ENCODE peak calls at places on chromosomes 3 and 15, in six cellular contexts. One of them, this sample, is unnamed.
A peak's percentile ranks its signal among the peaks of the same experiment; 100 is the strongest.

GRCh38 chr3:69065318-69065964 is 13.3 kb upstream of the TMF1 start:
- DNase-seq in ovary: no peak
- DNase-seq in foreskin fibroblast: no peak
- DNase-seq in adrenal gland: no peak
- DNase-seq in AG10803: no peak
- DNase-seq in heart right ventricle: no peak
- DNase-seq in this sample: no peak

GRCh38 chr3:8387591-8387990 is 114.0 kb upstream of the LMCD1 start:
- DNase-seq in ovary: no peak
- DNase-seq in foreskin fibroblast: peak; percentile 11
- DNase-seq in adrenal gland: no peak
- DNase-seq in AG10803: peak; percentile 30
- DNase-seq in heart right ventricle: no peak
- DNase-seq in this sample: no peak

GRCh38 chr15:31235298-31236183 is 91.1 kb upstream of the KLF13 start:
- DNase-seq in ovary: peak; percentile 81
- DNase-seq in foreskin fibroblast: peak; percentile 25
- DNase-seq in adrenal gland: peak; percentile 91
- DNase-seq in AG10803: peak; percentile 17
- DNase-seq in heart right ventricle: peak; percentile 82
- DNase-seq in this sample: peak; percentile 14

GRCh38 chr3:141419946-141420345 is 51.6 kb downstream of the ZBTB38 start:
- DNase-seq in ovary: no peak
- DNase-seq in foreskin fibroblast: no peak
- DNase-seq in adrenal gland: no peak
- DNase-seq in AG10803: peak; percentile 48
- DNase-seq in heart right ventricle: no peak
- DNase-seq in this sample: no peak

GRCh38 chr3:175668300-175668699 is 809.2 kb downstream of the NAALADL2 start:
- DNase-seq in ovary: no peak
- DNase-seq in foreskin fibroblast: peak; percentile 28
- DNase-seq in adrenal gland: no peak
- DNase-seq in AG10803: no peak
- DNase-seq in heart right ventricle: no peak
- DNase-seq in this sample: no peak

GRCh38 chr15:85745525-85745924 is 49.2 kb downstream of the KLHL25 start:
- DNase-seq in ovary: peak; percentile 20
- DNase-seq in foreskin fibroblast: no peak
- DNase-seq in adrenal gland: peak; percentile 48
- DNase-seq in AG10803: no peak
- DNase-seq in heart right ventricle: no peak
- DNase-seq in this sample: no peak

GRCh38 chr3:129314757-129315385 is 36.2 kb downstream of the HMCES start:
- DNase-seq in ovary: peak; percentile 94
- DNase-seq in foreskin fibroblast: peak; percentile 96
- DNase-seq in adrenal gland: peak; percentile 94
- DNase-seq in AG10803: peak; percentile 82
- DNase-seq in heart right ventricle: peak; percentile 89
- DNase-seq in this sample: peak; percentile 89

GRCh38 chr3:32972482-32973146 is 21.2 kb downstream of the CCR4 start:
- DNase-seq in ovary: no peak
- DNase-seq in foreskin fibroblast: no peak
- DNase-seq in adrenal gland: no peak
- DNase-seq in AG10803: no peak
- DNase-seq in heart right ventricle: no peak
- DNase-seq in this sample: no peak

GRCh38 chr3:71208273-71209095 is 375.0 kb downstream of the FOXP1 start:
- DNase-seq in ovary: no peak
- DNase-seq in foreskin fibroblast: no peak
- DNase-seq in adrenal gland: no peak
- DNase-seq in AG10803: no peak
- DNase-seq in heart right ventricle: no peak
- DNase-seq in this sample: peak; percentile 53

GRCh38 chr3:45553469-45553974 is 41.0 kb upstream of the LIMD1 start:
- DNase-seq in ovary: peak; percentile 40
- DNase-seq in foreskin fibroblast: peak; percentile 64
- DNase-seq in adrenal gland: peak; percentile 67
- DNase-seq in AG10803: peak; percentile 58
- DNase-seq in heart right ventricle: peak; percentile 54
- DNase-seq in this sample: peak; percentile 62

GRCh38 chr15:29621626-29622025 is 200.6 kb downstream of the TJP1 start:
- DNase-seq in ovary: no peak
- DNase-seq in foreskin fibroblast: no peak
- DNase-seq in adrenal gland: no peak
- DNase-seq in AG10803: no peak
- DNase-seq in heart right ventricle: no peak
- DNase-seq in this sample: no peak

GRCh38 chr3:121493431-121493830 is 52.4 kb downstream of the POLQ start:
- DNase-seq in ovary: no peak
- DNase-seq in foreskin fibroblast: peak; percentile 34
- DNase-seq in adrenal gland: no peak
- DNase-seq in AG10803: peak; percentile 35
- DNase-seq in heart right ventricle: no peak
- DNase-seq in this sample: no peak
- TF ChIP-seq CTCF in ovary: no peak
- TF ChIP-seq CTCF in foreskin fibroblast: no peak
- TF ChIP-seq CTCF in adrenal gland: no peak
- TF ChIP-seq CTCF in AG10803: peak; percentile 42
- TF ChIP-seq CTCF in heart right ventricle: no peak
- TF ChIP-seq CTCF in this sample: no peak

DNA sequence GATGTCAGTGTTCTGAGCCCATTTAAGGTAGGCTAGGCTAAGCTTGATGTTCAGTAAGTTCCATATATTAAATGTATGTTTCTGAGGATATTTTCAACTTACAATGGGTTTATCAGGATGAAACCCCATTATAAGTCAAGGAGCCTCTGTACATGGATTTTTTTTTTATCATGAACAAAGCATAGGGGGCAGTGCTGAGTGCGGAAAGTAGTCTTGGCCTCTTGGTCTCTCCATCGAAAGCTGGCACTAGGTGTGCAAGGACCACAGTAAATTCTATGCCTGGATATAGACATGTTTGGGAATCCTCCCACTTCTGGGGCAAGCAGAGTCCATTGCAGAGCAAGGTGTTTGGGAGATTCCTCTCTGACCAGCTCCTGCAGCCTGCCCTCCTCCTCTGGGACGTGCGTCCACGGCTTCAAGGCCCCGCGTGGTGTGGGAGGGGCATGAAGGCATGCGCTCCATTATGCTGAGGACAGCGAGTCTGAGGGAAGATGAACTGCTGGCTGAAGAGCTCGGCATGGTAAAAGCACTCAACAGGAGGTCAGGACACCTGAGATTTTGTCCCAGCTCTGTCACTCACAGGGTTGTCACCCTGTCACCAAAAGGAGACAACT is 122.9 kb upstream of the LIPC start:
- DNase-seq in ovary: no peak
- DNase-seq in foreskin fibroblast: no peak
- DNase-seq in adrenal gland: no peak
- DNase-seq in AG10803: no peak
- DNase-seq in heart right ventricle: no peak
- DNase-seq in this sample: no peak
- TF ChIP-seq CTCF in ovary: no peak
- TF ChIP-seq CTCF in foreskin fibroblast: no peak
- TF ChIP-seq CTCF in adrenal gland: no peak
- TF ChIP-seq CTCF in AG10803: no peak
- TF ChIP-seq CTCF in heart right ventricle: peak; percentile 6
- TF ChIP-seq CTCF in this sample: no peak

DNA sequence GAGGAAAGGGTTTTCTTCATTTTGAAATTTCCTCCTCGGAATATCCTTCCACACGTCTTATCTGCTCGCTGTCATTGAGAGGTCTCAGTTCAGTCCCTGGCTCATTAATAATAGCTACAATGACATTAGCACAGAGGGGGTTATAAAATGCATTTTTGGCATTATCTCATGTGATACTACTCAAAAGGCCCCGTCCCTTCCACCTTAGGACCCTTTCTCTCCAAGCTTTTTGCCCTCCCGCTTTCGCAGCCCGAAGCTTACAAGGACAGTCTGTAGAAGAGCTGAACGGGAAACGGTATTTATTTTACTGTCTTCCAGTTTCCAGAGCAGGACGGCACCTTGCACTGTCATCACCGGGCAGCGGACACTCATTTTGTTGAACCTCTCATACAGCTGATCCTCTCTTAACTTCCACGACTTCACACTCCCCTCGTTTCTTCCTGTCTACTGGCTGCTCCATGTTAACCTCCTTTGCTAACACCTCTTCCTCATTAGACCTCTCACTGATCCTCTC is 5.6 kb upstream of the PLEKHO2 start:
- DNase-seq in ovary: no peak
- DNase-seq in foreskin fibroblast: no peak
- DNase-seq in adrenal gland: peak; percentile 78
- DNase-seq in AG10803: no peak
- DNase-seq in heart right ventricle: no peak
- DNase-seq in this sample: no peak
- TF ChIP-seq CTCF in ovary: peak; percentile 2
- TF ChIP-seq CTCF in foreskin fibroblast: no peak
- TF ChIP-seq CTCF in adrenal gland: no peak
- TF ChIP-seq CTCF in AG10803: no peak
- TF ChIP-seq CTCF in heart right ventricle: no peak
- TF ChIP-seq CTCF in this sample: no peak

GRCh38 chr15:89749526-89749925 is 1.5 kb downstream of the MESP1 start:
- DNase-seq in ovary: no peak
- DNase-seq in foreskin fibroblast: no peak
- DNase-seq in adrenal gland: no peak
- DNase-seq in AG10803: no peak
- DNase-seq in heart right ventricle: no peak
- DNase-seq in this sample: no peak

GRCh38 chr15:89753855-89754254 is 2.8 kb upstream of the MESP1 start:
- DNase-seq in ovary: no peak
- DNase-seq in foreskin fibroblast: no peak
- DNase-seq in adrenal gland: no peak
- DNase-seq in AG10803: no peak
- DNase-seq in heart right ventricle: no peak
- DNase-seq in this sample: no peak

GRCh38 chr15:89750560-89751542 is at the start of gene MESP1:
- DNase-seq in ovary: peak; percentile 92
- DNase-seq in foreskin fibroblast: peak; percentile 97
- DNase-seq in adrenal gland: peak; percentile 95
- DNase-seq in AG10803: peak; percentile 87
- DNase-seq in heart right ventricle: peak; percentile 92
- DNase-seq in this sample: peak; percentile 99

GRCh38 chr15:89749951-89750559 is 994 bp downstream of the MESP1 start:
- DNase-seq in ovary: no peak
- DNase-seq in foreskin fibroblast: no peak
- DNase-seq in adrenal gland: peak; percentile 60
- DNase-seq in AG10803: no peak
- DNase-seq in heart right ventricle: no peak
- DNase-seq in this sample: no peak

GRCh38 chr15:89751748-89752147 is 699 bp upstream of the MESP1 start:
- DNase-seq in ovary: no peak
- DNase-seq in foreskin fibroblast: no peak
- DNase-seq in adrenal gland: no peak
- DNase-seq in AG10803: no peak
- DNase-seq in heart right ventricle: no peak
- DNase-seq in this sample: peak; percentile 83
- TF ChIP-seq CTCF in ovary: no peak
- TF ChIP-seq CTCF in foreskin fibroblast: no peak
- TF ChIP-seq CTCF in adrenal gland: no peak
- TF ChIP-seq CTCF in AG10803: no peak
- TF ChIP-seq CTCF in heart right ventricle: no peak
- TF ChIP-seq CTCF in this sample: no peak

DNA sequence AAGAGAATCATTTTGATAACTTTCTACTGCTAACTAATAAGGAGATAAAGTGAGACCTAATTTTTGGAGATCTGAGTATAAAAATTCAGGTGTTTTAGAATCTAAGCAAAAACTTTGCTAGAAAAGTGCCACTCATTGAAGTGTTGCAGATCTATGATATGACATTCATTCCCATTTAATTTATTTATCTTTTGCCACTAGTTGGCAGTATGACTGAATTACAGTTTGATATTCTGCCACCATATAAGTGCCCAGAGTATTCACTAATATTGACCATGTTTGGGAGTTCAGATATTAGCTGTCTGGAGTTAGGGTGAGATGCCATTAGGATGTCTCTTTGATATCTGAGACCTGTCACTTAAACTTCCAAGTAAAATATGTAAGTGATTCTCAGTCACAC is 251.3 kb upstream of the GBE1 start:
- DNase-seq in ovary: no peak
- DNase-seq in foreskin fibroblast: peak; percentile 4
- DNase-seq in adrenal gland: no peak
- DNase-seq in AG10803: no peak
- DNase-seq in heart right ventricle: no peak
- DNase-seq in this sample: no peak
- TF ChIP-seq CTCF in ovary: no peak
- TF ChIP-seq CTCF in foreskin fibroblast: no peak
- TF ChIP-seq CTCF in adrenal gland: no peak
- TF ChIP-seq CTCF in AG10803: peak; percentile 29
- TF ChIP-seq CTCF in heart right ventricle: no peak
- TF ChIP-seq CTCF in this sample: no peak

GRCh38 chr3:53222183-53222901 is 33.5 kb downstream of the TKT start:
- DNase-seq in ovary: no peak
- DNase-seq in foreskin fibroblast: no peak
- DNase-seq in adrenal gland: no peak
- DNase-seq in AG10803: no peak
- DNase-seq in heart right ventricle: no peak
- DNase-seq in this sample: no peak
- TF ChIP-seq CTCF in ovary: no peak
- TF ChIP-seq CTCF in foreskin fibroblast: no peak
- TF ChIP-seq CTCF in adrenal gland: no peak
- TF ChIP-seq CTCF in AG10803: no peak
- TF ChIP-seq CTCF in heart right ventricle: no peak
- TF ChIP-seq CTCF in this sample: no peak

DNA sequence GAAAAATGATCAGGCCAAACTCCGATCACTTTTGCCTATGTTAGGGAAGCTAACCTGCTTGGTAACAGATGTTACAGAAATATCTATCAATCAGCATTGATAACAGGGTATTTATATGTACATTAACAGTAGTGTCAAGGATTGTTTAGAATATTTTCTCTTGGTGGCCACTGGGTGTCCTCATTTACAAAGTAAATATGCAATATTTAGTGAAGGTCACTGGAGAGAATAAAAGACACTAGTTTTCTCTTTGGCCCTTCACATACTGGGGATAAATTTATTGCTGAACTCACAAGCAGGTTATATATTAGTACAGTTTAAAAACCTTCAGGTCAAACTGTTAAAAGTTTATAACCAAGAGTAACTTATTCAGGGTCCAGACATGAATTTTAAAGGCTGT is 69.0 kb downstream of the TIGIT start:
- DNase-seq in ovary: no peak
- DNase-seq in foreskin fibroblast: peak; percentile 65
- DNase-seq in adrenal gland: no peak
- DNase-seq in AG10803: peak; percentile 62
- DNase-seq in heart right ventricle: no peak
- DNase-seq in this sample: no peak
- TF ChIP-seq CTCF in ovary: peak; percentile 47
- TF ChIP-seq CTCF in foreskin fibroblast: peak; percentile 26
- TF ChIP-seq CTCF in adrenal gland: peak; percentile 28
- TF ChIP-seq CTCF in AG10803: peak; percentile 54
- TF ChIP-seq CTCF in heart right ventricle: peak; percentile 51
- TF ChIP-seq CTCF in this sample: no peak

GRCh38 chr3:127546970-127547733 is 43.4 kb downstream of the TPRA1 start:
- DNase-seq in ovary: no peak
- DNase-seq in foreskin fibroblast: no peak
- DNase-seq in adrenal gland: no peak
- DNase-seq in AG10803: no peak
- DNase-seq in heart right ventricle: peak; percentile 46
- DNase-seq in this sample: peak; percentile 20
- TF ChIP-seq CTCF in ovary: no peak
- TF ChIP-seq CTCF in foreskin fibroblast: no peak
- TF ChIP-seq CTCF in adrenal gland: no peak
- TF ChIP-seq CTCF in AG10803: no peak
- TF ChIP-seq CTCF in heart right ventricle: no peak
- TF ChIP-seq CTCF in this sample: no peak

GRCh38 chr3:127556565-127556964 is 34.0 kb downstream of the TPRA1 start:
- DNase-seq in ovary: no peak
- DNase-seq in foreskin fibroblast: no peak
- DNase-seq in adrenal gland: no peak
- DNase-seq in AG10803: no peak
- DNase-seq in heart right ventricle: no peak
- DNase-seq in this sample: no peak
- TF ChIP-seq CTCF in ovary: no peak
- TF ChIP-seq CTCF in foreskin fibroblast: no peak
- TF ChIP-seq CTCF in adrenal gland: no peak
- TF ChIP-seq CTCF in AG10803: no peak
- TF ChIP-seq CTCF in heart right ventricle: peak; percentile 13
- TF ChIP-seq CTCF in this sample: no peak

This sample was measured in pancreas.